ENCODE peak calls at places on chromosome 22, in seven cellular contexts. H is HCT116, A is SK-N-SH, T is GM12878, N is HepG2, C is H1, V is K562. K is an unnamed sample.

GRCh38 chr22:39664485-39665200 is 94.1 kb downstream of the CACNA1I start:
- DNase-seq in T (no peak), N (no peak), H (no peak), C (peak), A (peak), V (peak), K (peak)

GRCh38 chr22:42922374-42923177 is 65.5 kb upstream of the ARFGAP3 start:
- DNase-seq in V (no peak), A (no peak), T (no peak), C (no peak), N (no peak), H (no peak), K (no peak)

GRCh38 chr22:22208657-22209056 is 35.9 kb upstream of the VPREB1 start:
- DNase-seq in T (no peak), N (no peak), H (no peak), C (no peak), V (no peak), A (no peak), K (no peak)

GRCh38 chr22:47337161-47337621 is 574.7 kb downstream of the TBC1D22A start:
- DNase-seq in V (peak), T (no peak), N (peak), H (peak), A (no peak), C (no peak), K (peak)

GRCh38 chr22:36086170-36086490 is 57.5 kb upstream of the RBFOX2 start:
- DNase-seq in T (no peak), H (no peak), A (no peak), N (no peak), C (no peak), V (peak), K (no peak)

GRCh38 chr22:19868773-19869471 is 14.2 kb upstream of the GNB1L start:
- DNase-seq in H (no peak), A (no peak), N (no peak), V (no peak), C (no peak), T (no peak), K (no peak)

GRCh38 chr22:29907753-29908515 is 25.0 kb downstream of the MTMR3 start:
- DNase-seq in A (peak), V (peak), H (peak), C (no peak), N (peak), T (no peak), K (no peak)

GRCh38 chr22:23754980-23755636 is 883 bp upstream of the VPREB3 start:
- DNase-seq in V (no peak), N (no peak), C (no peak), T (no peak), A (no peak), H (no peak), K (no peak)

GRCh38 chr22:32850591-32851517 is 49.3 kb downstream of the TIMP3 start:
- DNase-seq in C (no peak), A (no peak), H (no peak), T (no peak), N (no peak), V (no peak), K (no peak)

GRCh38 chr22:23192133-23192532 is 11.8 kb downstream of the BCR start:
- DNase-seq in T (no peak), V (peak), H (no peak), N (no peak), C (no peak), A (no peak), K (peak)

GRCh38 chr22:19819911-19820879 is 34.5 kb downstream of the GNB1L start:
- DNase-seq in V (no peak), A (peak), T (no peak), N (no peak), H (no peak), C (no peak), K (no peak)

GRCh38 chr22:20172038-20172613 is 21.3 kb upstream of the CCDC188 start:
- DNase-seq in T (no peak), V (no peak), A (no peak), H (no peak), N (no peak), C (no peak), K (no peak)

DNA sequence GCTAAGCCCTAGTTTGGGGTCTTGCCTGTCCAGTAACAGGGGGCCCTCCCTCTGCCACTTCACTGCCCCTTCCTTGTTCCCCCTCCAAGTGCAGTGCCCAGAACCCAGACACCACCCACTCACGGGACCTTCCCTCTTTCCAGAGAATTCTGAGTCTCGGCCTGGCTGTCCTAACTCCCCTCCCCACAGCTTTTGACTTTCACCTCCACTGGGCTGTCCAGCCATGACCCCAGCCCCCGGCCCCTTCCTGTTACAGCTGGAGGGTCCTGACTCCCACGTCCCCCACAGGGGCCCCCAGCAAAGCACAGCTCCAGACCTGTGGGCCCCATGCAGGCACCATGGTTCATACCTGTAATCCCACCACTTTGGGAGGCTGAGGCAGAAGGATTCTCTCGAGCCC is 71.5 kb downstream of the BRD1 start:
- DNase-seq in T (no peak), N (no peak), C (no peak), A (no peak), V (no peak), H (no peak), K (no peak)
- TF ChIP-seq JUND in T (no peak), N (no peak), C (no peak), A (no peak), V (no peak), H (no peak), K (no peak)

GRCh38 chr22:38461414-38462081 is 6.3 kb upstream of the KDELR3 start:
- DNase-seq in T (no peak), A (peak), H (peak), C (peak), N (peak), V (peak), K (peak)
- TF ChIP-seq JUND in T (no peak), A (no peak), H (no peak), C (peak), N (no peak), V (no peak), K (no peak)

GRCh38 chr22:31123292-31123602 is 481 bp downstream of the INPP5J start:
- DNase-seq in A (no peak), T (no peak), C (no peak), V (no peak), H (no peak), N (no peak), K (no peak)
- TF ChIP-seq JUND in A (no peak), T (no peak), C (no peak), V (no peak), H (no peak), N (no peak), K (no peak)

GRCh38 chr22:40680819-40681183 is 1.5 kb downstream of the MCHR1 start:
- DNase-seq in A (no peak), H (no peak), N (no peak), C (no peak), T (no peak), V (no peak), K (no peak)

GRCh38 chr22:40678493-40679248 is 613 bp upstream of the MCHR1 start:
- DNase-seq in T (no peak), H (no peak), C (no peak), A (no peak), V (no peak), N (peak), K (no peak)

GRCh38 chr22:40681451-40681850 is 2.2 kb downstream of the MCHR1 start:
- DNase-seq in T (no peak), H (no peak), A (no peak), C (no peak), V (no peak), N (no peak), K (no peak)

GRCh38 chr22:40679249-40679963 is at the start of gene MCHR1:
- DNase-seq in T (no peak), A (peak), V (no peak), H (no peak), N (no peak), C (no peak), K (no peak)

DNA sequence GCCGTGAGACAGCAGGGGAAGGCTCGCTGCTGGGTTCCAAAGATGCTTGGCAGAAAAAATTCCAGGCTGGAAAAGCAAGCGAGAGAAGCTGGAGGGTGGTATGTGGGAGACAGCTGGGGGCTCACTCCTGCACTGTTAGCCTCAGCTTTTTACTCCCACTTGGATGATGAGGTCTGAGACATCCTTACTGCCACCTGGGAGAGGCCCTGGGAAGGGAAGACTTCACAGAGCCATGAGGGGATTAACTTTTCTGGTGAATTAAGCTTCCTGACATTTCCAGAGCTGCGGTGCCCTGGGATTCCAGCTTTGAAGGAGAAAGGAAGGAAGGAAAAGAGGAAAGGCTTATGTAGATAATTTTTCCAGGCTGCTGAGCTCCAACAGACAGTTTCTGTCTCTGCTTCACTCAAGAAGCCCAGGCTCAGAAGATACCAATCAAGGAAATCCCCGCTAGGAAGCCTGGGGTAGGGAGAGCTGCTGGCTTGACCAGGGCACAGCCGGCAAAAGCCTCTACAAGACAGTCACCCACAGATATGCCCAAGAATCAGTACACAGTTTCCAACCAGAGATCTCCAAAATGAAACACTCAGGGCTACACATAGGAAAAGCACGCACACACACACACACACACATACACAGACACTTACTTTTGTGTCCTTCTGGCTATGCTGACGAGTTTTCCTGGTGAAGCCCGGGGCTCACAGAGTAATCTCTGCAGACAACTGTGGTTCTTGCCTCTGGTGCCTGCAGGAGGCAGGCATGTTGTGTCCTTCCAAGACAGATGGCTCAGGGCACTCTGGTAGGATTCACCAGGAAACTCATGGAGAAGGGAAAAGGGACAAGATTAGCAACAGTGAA is 907 bp downstream of the MCHR1 start:
- DNase-seq in N (no peak), A (no peak), C (no peak), V (no peak), H (no peak), T (no peak), K (peak)
- TF ChIP-seq JUND in N (no peak), A (no peak), C (no peak), V (no peak), H (no peak), T (no peak), K (no peak)

GRCh38 chr22:44337658-44338004 is 24.9 kb upstream of the SHISAL1 start:
- DNase-seq in C (no peak), A (no peak), N (no peak), H (no peak), T (no peak), V (peak), K (no peak)
- TF ChIP-seq JUND in C (peak), A (no peak), N (no peak), H (peak), T (no peak), V (peak), K (no peak)

DNA sequence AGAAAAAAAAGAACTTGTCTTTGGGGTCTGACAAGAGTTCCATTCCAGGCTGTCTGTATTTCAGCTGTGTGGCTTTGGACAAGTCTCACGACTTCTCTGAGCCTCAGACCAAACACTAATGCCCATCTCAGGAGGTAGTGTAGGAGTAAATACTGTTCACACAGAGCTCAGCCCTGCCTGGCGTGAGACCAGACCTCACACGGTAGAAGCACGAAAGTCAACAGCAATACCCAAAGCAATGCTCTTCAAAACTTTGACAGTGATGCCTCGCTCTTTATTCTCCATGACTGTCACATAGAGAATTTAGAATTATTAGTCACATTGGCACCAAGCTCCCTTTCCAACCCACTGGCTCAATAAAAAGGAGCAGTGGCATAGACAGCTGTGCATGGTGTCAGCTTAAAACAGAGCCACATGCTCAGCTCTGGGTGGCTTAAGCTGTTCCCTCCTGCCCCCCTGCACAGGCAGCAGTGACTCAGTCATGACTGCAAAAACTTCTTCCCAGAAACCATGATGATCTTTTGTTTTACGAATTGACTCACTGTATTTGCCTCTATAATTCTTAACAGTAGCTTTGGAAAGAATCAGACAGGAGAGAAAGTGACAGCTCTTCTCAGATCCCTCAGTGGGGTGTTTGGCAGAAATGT is 74.0 kb upstream of the PHF21B start:
- DNase-seq in A (no peak), T (no peak), C (no peak), H (no peak), V (no peak), N (no peak), K (no peak)
- TF ChIP-seq JUND in A (peak), T (no peak), C (no peak), H (no peak), V (no peak), N (no peak), K (no peak)

K was measured in T47D.